ENCODE peak calls at places on chromosome 19, in four cellular contexts. N, C, S and T are unnamed samples.

GRCh38 chr19:8445488-8446001 is 770 bp downstream of the HNRNPM start:
- DNase-seq in N (peak), C (no peak), S (peak), T (no peak)

GRCh38 chr19:3538258-3538929 is 580 bp upstream of the TEKTIP1 start:
- DNase-seq in N (no peak), C (no peak), S (no peak), T (no peak)

GRCh38 chr19:43700368-43701015 is 15.4 kb upstream of the IRGC start:
- DNase-seq in N (no peak), C (no peak), S (no peak), T (no peak)

GRCh38 chr19:50357178-50358100 is 8.0 kb downstream of the NAPSA start:
- DNase-seq in N (peak), C (peak), S (peak), T (no peak)

GRCh38 chr19:54310543-54310942 is 2.4 kb downstream of the LILRA5 start:
- DNase-seq in N (no peak), C (no peak), S (no peak), T (no peak)

GRCh38 chr19:47210689-47211316 is 20.2 kb downstream of the BBC3 start:
- DNase-seq in N (peak), C (peak), S (peak), T (no peak)

GRCh38 chr19:8064866-8065486 is 12.4 kb downstream of the CCL25 start:
- DNase-seq in N (no peak), C (no peak), S (no peak), T (no peak)

GRCh38 chr19:23395041-23395721 is at the start of gene ZNF91:
- DNase-seq in N (peak), C (peak), S (peak), T (peak)

GRCh38 chr19:52110780-52111179 is 15.2 kb upstream of the ZNF841 start:
- DNase-seq in N (no peak), C (no peak), S (no peak), T (no peak)

GRCh38 chr19:2239771-2240770 is 3.4 kb downstream of the SF3A2 start:
- DNase-seq in N (no peak), C (no peak), S (no peak), T (no peak)

GRCh38 chr19:50875795-50876422 is 2.7 kb downstream of the KLK2 start:
- DNase-seq in N (no peak), C (no peak), S (no peak), T (no peak)

GRCh38 chr19:45828945-45829344 is 13.8 kb upstream of the RSPH6A start:
- DNase-seq in N (no peak), C (no peak), S (no peak), T (no peak)

GRCh38 chr19:8363803-8364771 is at the start of gene ANGPTL4:
- DNase-seq in N (peak), C (no peak), S (peak), T (peak)

GRCh38 chr19:4295972-4296771 is 6.0 kb downstream of the TMIGD2 start:
- DNase-seq in N (peak), C (no peak), S (no peak), T (no peak)

GRCh38 chr19:53308339-53308811 is 25.2 kb upstream of the ZNF845 start:
- DNase-seq in N (peak), C (no peak), S (peak), T (no peak)

GRCh38 chr19:50794074-50794777 is 4.0 kb downstream of the ACP4 start:
- DNase-seq in N (peak), C (no peak), S (peak), T (no peak)

GRCh38 chr19:37905936-37906867 is at the start of gene WDR87:
- DNase-seq in N (peak), C (peak), S (peak), T (no peak)

GRCh38 chr19:56866563-56866962 is 26.0 kb upstream of the PEG3 start:
- DNase-seq in N (peak), C (no peak), S (no peak), T (no peak)

GRCh38 chr19:3471954-3472655 is 8.2 kb downstream of the SMIM24 start:
- DNase-seq in N (peak), C (no peak), S (peak), T (no peak)

GRCh38 chr19:5828661-5829566 is 10.6 kb downstream of the FUT6 start:
- DNase-seq in N (peak), C (no peak), S (peak), T (no peak)

GRCh38 chr19:6806488-6806887 is 34.0 kb downstream of the VAV1 start:
- DNase-seq in N (no peak), C (no peak), S (peak), T (peak)

GRCh38 chr19:4121815-4122214 is 2.1 kb downstream of the MAP2K2 start:
- DNase-seq in N (no peak), C (no peak), S (no peak), T (no peak)

GRCh38 chr19:48833977-48834376 is 2.3 kb downstream of the HSD17B14 start:
- DNase-seq in N (no peak), C (no peak), S (no peak), T (no peak)

GRCh38 chr19:56350416-56351045 is 35.9 kb upstream of the ZSCAN5A start:
- DNase-seq in N (peak), C (peak), S (peak), T (peak)

GRCh38 chr19:2039959-2040646 is 10.9 kb downstream of the MKNK2 start:
- DNase-seq in N (no peak), C (no peak), S (peak), T (no peak)

GRCh38 chr19:5376928-5377327 is 36.3 kb upstream of the PTPRS start:
- DNase-seq in N (no peak), C (no peak), S (no peak), T (no peak)

GRCh38 chr19:17688853-17689595 is 870 bp upstream of the UNC13A start:
- DNase-seq in N (no peak), C (no peak), S (no peak), T (no peak)

GRCh38 chr19:40559394-40559793 is 17.3 kb upstream of the SHKBP1 start:
- DNase-seq in N (no peak), C (no peak), S (no peak), T (no peak)

GRCh38 chr19:2300533-2300932 is 7.4 kb downstream of the LINGO3 start:
- DNase-seq in N (no peak), C (no peak), S (no peak), T (no peak)

GRCh38 chr19:28170066-28170465 is 1042.9 kb downstream of the UQCRFS1 start:
- DNase-seq in N (no peak), C (no peak), S (no peak), T (no peak)

GRCh38 chr19:45952691-45953505 is 20.8 kb downstream of the NOVA2 start:
- DNase-seq in N (peak), C (no peak), S (peak), T (no peak)

GRCh38 chr19:30225615-30226463 is 146.3 kb upstream of the ZNF536 start:
- DNase-seq in N (peak), C (no peak), S (no peak), T (no peak)

GRCh38 chr19:30228113-30228725 is 144.0 kb upstream of the ZNF536 start:
- DNase-seq in N (peak), C (no peak), S (no peak), T (no peak)

GRCh38 chr19:30227661-30228112 is 144.5 kb upstream of the ZNF536 start:
- DNase-seq in N (peak), C (peak), S (peak), T (peak)

GRCh38 chr19:30226464-30227070 is 145.6 kb upstream of the ZNF536 start:
- DNase-seq in N (peak), C (no peak), S (no peak), T (no peak)

GRCh38 chr19:30227071-30227621 is 145.0 kb upstream of the ZNF536 start:
- DNase-seq in N (no peak), C (no peak), S (no peak), T (no peak)
- TF ChIP-seq ELF1 in N (no peak), C (no peak), S (no peak), T (no peak)

DNA sequence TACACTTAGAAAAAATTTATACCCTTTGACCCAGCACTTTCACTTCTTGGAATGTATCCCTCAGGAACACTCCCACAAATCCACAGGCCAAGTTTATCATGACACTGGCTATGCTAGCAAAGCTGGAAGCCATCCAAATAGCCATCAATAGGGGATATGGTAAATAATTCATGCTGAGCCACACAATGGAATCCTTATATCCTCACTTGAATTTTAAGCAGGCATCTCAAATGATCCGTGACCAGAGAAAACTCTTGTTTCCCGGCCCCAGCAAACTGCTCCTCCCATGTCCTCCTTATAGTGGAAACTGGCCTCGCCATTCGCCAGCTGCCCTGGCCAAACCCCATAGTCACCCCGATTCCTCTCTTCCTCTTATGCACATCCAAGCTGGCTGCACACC is 37.6 kb downstream of the GRIK5 start:
- DNase-seq in N (no peak), C (no peak), S (no peak), T (no peak)
- TF ChIP-seq ELF1 in N (no peak), C (no peak), S (no peak), T (no peak)

DNA sequence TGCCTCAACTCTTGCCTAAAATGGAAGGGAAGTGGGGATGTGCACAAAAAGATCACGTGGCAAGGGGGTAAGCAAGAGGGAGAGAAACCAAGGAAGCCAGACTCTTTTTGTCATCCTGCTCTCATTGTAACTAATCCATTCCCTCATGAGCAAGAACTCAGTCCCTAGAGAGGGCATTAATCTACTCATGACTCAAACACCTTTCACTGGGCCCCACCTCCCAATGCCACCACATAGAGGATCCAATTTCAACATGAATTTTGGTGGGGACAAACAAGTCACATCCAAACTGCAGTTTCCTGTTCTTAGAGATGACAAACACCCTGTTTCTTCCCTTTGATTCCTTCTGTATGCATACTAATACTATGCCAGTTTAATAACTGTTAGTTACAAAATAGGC is 11.2 kb upstream of the CHST8 start:
- DNase-seq in N (no peak), C (no peak), S (no peak), T (no peak)
- TF ChIP-seq ELF1 in N (no peak), C (no peak), S (no peak), T (no peak)

DNA sequence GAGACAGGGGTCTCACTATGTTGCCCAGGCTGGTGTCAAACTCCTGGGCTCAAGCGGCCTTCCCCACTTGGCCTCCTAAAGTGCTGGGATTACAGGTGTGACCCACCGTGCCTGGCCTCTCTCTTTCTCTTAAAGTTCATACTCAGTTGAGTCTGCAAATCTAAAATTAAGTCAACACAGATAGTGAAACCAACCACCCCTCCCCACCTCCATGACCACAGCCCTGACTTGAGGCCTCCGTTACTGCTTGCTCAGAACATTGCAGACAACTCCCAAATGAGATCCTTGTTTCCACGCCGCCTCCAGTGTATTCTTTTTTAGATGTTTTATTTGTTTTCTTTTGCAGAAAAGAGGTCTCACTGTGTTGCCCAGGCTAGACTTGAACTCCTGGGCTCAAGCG is 94.4 kb downstream of the CACNA1A start:
- DNase-seq in N (no peak), C (no peak), S (no peak), T (no peak)
- TF ChIP-seq ELF1 in N (no peak), C (no peak), S (no peak), T (no peak)

DNA sequence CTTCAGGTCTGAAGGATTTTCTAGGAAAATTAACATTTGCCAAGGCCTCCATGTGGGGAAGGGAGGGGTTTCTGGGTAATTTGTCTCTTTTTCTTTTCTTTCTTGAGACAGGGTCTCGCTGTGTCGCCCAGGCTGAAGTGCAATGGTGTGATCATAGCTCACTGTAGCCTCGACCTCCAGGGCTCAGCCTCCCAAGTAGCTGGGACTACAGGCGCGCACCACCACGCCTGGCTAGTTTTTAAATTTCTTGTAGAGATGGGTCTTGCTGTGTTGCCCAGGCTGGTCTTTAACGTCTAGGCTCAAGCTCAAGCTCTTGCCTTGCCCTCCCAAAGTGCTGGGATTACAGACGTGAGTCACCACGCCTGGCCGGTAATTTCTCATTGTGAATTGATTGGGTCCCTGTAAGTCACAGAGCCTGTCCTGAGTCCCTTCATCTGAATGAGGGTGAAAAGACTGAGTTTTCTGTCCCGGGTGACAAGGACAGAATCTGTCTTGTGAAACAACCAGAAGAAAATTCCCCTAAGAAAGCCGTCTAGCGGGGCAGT is 10.0 kb upstream of the SPC24 start:
- DNase-seq in N (no peak), C (no peak), S (no peak), T (no peak)
- TF ChIP-seq ELF1 in N (no peak), C (no peak), S (no peak), T (no peak)

DNA sequence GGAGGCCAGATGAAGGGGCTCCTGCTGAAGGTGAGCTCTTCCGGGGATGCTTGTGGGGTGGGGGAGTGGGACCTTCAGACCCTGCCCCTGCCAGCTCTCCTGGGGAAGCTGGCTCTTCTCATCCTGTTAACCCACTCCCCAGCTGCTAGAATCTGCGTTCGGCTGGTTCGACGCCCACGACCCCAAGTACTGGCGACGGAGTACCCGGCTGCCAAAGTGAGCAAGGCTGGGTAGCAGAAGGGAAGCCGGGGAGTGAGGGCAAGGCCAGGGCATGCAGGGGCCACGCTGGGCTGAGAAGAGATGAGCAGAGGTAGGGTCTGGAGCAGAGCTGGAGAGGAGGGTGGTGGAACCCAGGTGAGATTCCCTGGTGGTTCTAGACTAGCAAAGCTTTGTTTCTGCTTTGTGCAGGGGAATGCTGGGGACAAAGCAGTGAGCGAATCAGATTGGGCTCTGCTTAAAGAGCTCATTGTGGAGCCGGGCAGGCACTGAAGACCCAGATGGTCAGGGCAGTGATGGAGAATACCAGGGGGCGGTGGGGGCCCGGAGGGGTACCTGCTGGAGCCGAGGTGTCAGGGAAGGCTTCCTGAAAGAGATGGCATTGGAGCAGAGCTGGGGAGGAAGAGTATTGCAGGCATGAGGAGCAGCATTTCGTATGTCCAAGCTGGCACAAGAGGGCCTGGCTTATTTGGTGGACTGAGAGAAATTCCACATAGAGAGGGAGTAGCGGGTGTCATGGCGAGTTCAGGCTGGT is 10.3 kb downstream of the KMT2B start:
- DNase-seq in N (no peak), C (no peak), S (no peak), T (no peak)
- TF ChIP-seq ELF1 in N (no peak), C (no peak), S (no peak), T (no peak)

DNA sequence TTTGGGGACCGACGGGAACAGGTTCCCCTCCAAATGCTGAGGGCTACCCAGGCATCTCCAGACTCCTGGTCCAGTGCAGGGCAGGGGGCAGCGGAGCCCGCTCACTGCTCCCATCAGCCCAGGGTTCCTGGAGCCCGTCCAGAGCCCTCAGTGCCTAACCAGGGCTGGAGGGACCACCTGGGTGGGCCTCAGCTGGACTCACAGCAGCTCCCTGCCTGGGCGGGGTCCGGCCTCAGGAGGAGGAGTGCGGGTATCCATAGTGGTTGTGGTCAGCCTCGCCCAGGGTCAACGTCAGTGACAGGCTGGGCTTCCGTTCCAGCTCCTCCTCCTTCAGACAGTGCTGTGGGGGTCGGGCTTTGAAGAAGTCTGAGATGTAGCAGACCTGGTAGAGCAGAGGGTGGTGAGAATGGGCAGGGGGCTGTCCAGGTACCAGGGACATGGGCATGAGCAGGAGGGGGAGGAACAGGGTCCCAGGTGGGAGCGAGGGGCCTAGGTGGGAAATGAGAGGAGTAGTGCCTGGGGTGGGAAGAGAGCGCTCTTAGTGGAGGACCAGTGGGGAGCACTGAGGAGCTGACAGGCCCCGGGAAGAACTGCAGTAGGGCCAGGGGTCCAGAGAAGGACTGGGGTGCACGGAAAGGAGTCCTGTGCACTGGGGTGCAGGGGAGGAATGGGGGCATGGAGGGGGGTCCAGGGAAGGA is 9.9 kb downstream of the PLPP2 start:
- DNase-seq in N (no peak), C (no peak), S (no peak), T (no peak)
- TF ChIP-seq ELF1 in N (no peak), C (no peak), S (no peak), T (no peak)